ENCODE peak calls at places on chromosomes 11 and 22, in eight cellular contexts. B is uterus, N is right lobe of liver, Y is adrenal gland, H is prostate gland, D is A549, M is spleen, G is tibial nerve. Q is an unnamed sample.

GRCh38 chr11:125305346-125305745 is 140.8 kb downstream of the PKNOX2 start:
- DNase-seq in B (no peak), N (no peak), Y (no peak), H (no peak), D (no peak), M (no peak), G (no peak), Q (peak)

GRCh38 chr22:20258584-20259335 is 9.4 kb downstream of the RTN4R start:
- DNase-seq in B (no peak), N (no peak), Y (no peak), H (no peak), D (no peak), M (no peak), G (no peak), Q (no peak)

GRCh38 chr11:128666397-128666796 is 27.5 kb upstream of the FLI1 start:
- DNase-seq in B (no peak), N (no peak), Y (no peak), H (no peak), D (no peak), M (no peak), G (no peak), Q (no peak)

GRCh38 chr11:78039919-78040671 is 17.0 kb upstream of the KCTD14 start:
- DNase-seq in B (peak), N (peak), Y (peak), H (peak), D (peak), M (peak), G (peak), Q (peak)

GRCh38 chr22:21961886-21962654 is 9.4 kb upstream of the PPM1F start:
- DNase-seq in B (no peak), N (no peak), Y (peak), H (peak), D (no peak), M (no peak), G (no peak), Q (no peak)

GRCh38 chr11:67490727-67491065 is 7.9 kb downstream of the AIP start:
- DNase-seq in B (no peak), N (peak), Y (no peak), H (no peak), D (no peak), M (peak), G (no peak), Q (peak)

GRCh38 chr11:73306069-73306468 is 2.0 kb upstream of the ARHGEF17 start:
- DNase-seq in B (no peak), N (no peak), Y (no peak), H (no peak), D (peak), M (no peak), G (no peak), Q (no peak)

GRCh38 chr11:130124096-130124495 is 35.5 kb upstream of the ST14 start:
- DNase-seq in B (peak), N (peak), Y (peak), H (no peak), D (peak), M (peak), G (peak), Q (peak)

GRCh38 chr11:118003021-118003423 is 16.8 kb downstream of the IL10RA start:
- DNase-seq in B (no peak), N (no peak), Y (no peak), H (no peak), D (no peak), M (peak), G (no peak), Q (no peak)

GRCh38 chr11:46121328-46121723 is at the start of gene PHF21A:
- DNase-seq in B (peak), N (peak), Y (peak), H (peak), D (peak), M (peak), G (peak), Q (peak)

GRCh38 chr11:116519499-116519898 is 253.3 kb downstream of the BUD13 start:
- DNase-seq in B (no peak), N (no peak), Y (no peak), H (no peak), D (no peak), M (no peak), G (no peak), Q (no peak)

GRCh38 chr11:96277696-96278038 is 65.3 kb downstream of the MAML2 start:
- DNase-seq in B (no peak), N (no peak), Y (no peak), H (no peak), D (no peak), M (no peak), G (no peak), Q (no peak)

GRCh38 chr22:36022162-36022561 is 6.5 kb downstream of the RBFOX2 start:
- DNase-seq in B (no peak), N (no peak), Y (no peak), H (no peak), D (no peak), M (no peak), G (no peak), Q (no peak)

GRCh38 chr22:48141301-48141700 is 1378.9 kb downstream of the TBC1D22A start:
- DNase-seq in B (no peak), N (no peak), Y (no peak), H (no peak), D (no peak), M (no peak), G (no peak), Q (no peak)

GRCh38 chr11:101863361-101863760 is 51.4 kb upstream of the CEP126 start:
- DNase-seq in B (no peak), N (no peak), Y (no peak), H (no peak), D (no peak), M (no peak), G (no peak), Q (no peak)

GRCh38 chr11:121931121-121931520 is 184.9 kb downstream of the BLID start:
- DNase-seq in B (no peak), N (no peak), Y (no peak), H (no peak), D (no peak), M (no peak), G (no peak), Q (no peak)

GRCh38 chr11:47786373-47786772 is 19.2 kb upstream of the FNBP4 start:
- DNase-seq in B (no peak), N (no peak), Y (peak), H (no peak), D (no peak), M (no peak), G (no peak), Q (no peak)

DNA sequence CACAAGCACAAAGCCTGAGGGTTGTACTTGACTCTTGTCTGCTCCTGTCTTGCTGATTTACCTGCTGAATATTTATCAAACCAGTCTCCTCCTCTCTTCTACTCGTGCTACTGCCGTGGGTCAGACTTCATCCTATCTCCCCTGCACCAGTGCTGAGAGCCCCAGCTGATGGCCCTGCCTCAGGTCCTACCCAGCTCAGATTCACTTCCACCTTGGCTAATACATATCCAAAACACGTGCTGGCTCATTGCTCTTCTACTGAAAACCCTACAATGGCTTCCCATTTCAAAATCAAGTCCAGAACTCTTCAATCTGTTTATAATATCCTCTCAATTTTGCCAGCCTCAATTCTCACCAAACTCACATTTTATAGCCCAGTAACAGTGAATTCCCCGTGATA is 48.3 kb downstream of the RAB30 start:
- DNase-seq in B (no peak), N (no peak), Y (no peak), H (no peak), D (no peak), M (no peak), G (no peak), Q (no peak)
- TF ChIP-seq POLR2A in B (no peak), N (no peak), Y (no peak), H (no peak), D (no peak), M (no peak), G (no peak), Q (no peak)

DNA sequence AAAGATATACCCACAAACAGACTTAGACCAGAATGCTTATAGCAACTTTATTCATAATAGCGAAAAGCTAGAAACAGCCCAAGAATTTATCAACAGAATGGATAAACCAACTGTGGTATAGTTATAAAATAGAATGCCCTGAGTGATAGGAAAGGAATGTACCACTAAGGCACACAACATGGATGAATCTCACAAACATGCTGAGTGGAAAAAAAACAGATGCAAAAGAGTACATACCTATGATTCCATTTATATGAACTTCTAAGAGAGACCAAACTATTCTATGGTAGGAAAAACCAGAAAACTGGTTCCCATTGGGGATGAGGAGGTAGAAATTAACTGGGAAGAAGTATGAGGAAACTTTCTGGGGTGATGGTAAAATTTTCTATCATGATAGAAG is 40.4 kb upstream of the GRIK4 start:
- DNase-seq in B (no peak), N (no peak), Y (no peak), H (no peak), D (no peak), M (no peak), G (no peak), Q (no peak)
- TF ChIP-seq CTCF in B (no peak), N (no peak), Y (no peak), H (no peak), D (no peak), M (no peak), G (no peak), Q (no peak)

GRCh38 chr11:30091728-30092127 is 74.9 kb upstream of the KCNA4 start:
- DNase-seq in B (no peak), N (no peak), Y (no peak), H (no peak), D (no peak), M (no peak), G (no peak), Q (no peak)
- TF ChIP-seq POLR2A in B (no peak), N (no peak), Y (no peak), H (no peak), D (no peak), M (no peak), G (no peak), Q (no peak)

GRCh38 chr11:19508166-19508565 is 204.5 kb upstream of the NAV2 start:
- DNase-seq in B (no peak), N (peak), Y (peak), H (no peak), D (peak), M (no peak), G (no peak), Q (no peak)
- TF ChIP-seq CTCF in B (no peak), N (no peak), Y (no peak), H (no peak), D (no peak), M (no peak), G (no peak), Q (no peak)

DNA sequence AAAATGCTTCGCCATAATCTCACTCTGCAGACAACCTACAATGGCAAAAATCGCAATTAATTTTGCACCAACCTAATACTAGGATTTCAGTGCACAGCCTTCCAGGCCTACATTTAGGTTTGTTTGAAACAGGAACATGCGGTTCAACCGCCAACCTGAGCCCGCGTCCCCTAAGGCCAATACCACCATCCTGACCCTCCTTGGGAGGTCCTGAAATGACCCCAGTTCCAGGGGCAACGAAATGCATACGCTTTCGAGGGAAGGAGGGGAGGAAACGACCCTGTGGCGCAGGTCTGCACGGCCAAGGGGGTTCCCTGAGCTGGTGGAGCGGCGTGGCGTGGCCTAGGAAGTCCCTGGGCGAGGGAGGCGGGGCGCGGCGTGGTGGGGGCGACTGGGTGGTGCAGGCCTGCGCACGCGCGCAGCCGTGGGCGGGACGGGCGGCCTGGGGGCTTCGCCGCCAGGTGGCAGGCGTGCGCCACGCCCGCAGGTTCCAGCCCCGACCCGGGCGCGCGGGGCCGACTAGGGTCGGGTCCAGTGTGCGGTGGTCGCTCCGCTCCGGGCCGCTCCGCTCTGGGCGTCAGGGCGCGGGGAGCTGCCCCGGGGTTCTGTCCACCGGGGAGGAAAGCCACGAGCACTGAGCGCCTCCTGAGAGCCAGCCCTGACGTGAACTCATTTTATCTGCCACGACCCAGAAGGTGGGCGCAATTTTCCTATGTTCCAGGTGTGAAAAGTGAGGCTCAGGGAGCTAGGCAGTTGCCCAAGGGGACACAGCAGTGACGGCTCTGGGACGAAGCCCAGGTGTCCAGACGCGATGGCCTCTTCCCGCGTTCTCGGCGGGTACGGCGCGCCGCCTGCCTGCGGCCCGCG is 94.2 kb downstream of the SWAP70 start:
- DNase-seq in B (peak), N (peak), Y (peak), H (peak), D (peak), M (peak), G (peak), Q (peak)
- TF ChIP-seq POLR2A in B (peak), N (peak), Y (no peak), H (peak), D (peak), M (no peak), G (no peak), Q (no peak)

DNA sequence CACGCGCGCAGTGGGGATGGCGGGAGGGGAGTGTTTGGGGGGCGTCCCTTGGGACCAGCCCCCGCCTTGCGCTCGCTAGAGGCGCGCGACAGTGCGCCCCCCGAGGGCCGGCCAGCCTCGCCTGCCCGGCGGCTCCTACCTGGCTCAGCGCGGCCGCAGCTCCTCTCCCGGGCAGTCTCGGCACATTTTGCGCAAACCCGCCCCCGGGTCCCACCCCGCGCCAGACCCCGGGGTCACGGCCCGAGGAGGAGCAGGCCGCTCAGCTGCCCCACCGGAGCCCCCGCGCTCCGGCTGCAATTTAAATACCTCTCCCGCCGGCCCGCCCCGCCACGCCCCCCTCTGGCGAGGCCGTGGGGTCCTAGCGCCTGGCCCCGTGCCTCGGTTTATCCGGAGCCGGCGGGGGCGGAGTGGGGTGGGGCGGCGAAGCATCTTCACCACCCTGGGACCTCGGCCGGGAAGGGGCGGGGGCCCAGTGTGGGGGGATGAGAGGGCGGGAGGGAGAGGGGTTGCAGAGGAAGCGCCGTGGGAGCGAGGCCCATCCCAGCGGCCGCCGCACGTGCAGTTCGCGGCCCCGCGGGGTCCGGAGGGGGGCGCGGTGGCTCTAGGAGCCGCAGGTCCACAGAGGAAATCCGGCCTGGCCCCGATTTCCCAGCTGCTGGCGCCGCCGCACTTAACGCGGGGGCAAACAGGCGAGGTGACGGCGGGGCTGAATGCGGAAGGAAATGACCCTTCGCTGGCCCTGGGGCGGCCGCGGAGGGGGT is at the start of gene LRRC32:
- DNase-seq in B (peak), N (peak), Y (peak), H (no peak), D (no peak), M (peak), G (peak), Q (no peak)
- TF ChIP-seq CTCF in B (no peak), N (no peak), Y (no peak), H (no peak), D (no peak), M (no peak), G (no peak), Q (no peak)

GRCh38 chr11:65429069-65429681 is 6.6 kb downstream of the NEAT1 start:
- DNase-seq in B (peak), N (peak), Y (peak), H (peak), D (no peak), M (no peak), G (no peak), Q (peak)

GRCh38 chr11:65432133-65432650 is 9.6 kb downstream of the NEAT1 start:
- DNase-seq in B (no peak), N (no peak), Y (no peak), H (no peak), D (no peak), M (no peak), G (no peak), Q (no peak)

GRCh38 chr11:65429724-65430405 is 7.3 kb downstream of the NEAT1 start:
- DNase-seq in B (peak), N (peak), Y (peak), H (peak), D (no peak), M (peak), G (no peak), Q (peak)

GRCh38 chr11:65431452-65432132 is 9.0 kb downstream of the NEAT1 start:
- DNase-seq in B (no peak), N (no peak), Y (peak), H (no peak), D (no peak), M (no peak), G (no peak), Q (no peak)

DNA sequence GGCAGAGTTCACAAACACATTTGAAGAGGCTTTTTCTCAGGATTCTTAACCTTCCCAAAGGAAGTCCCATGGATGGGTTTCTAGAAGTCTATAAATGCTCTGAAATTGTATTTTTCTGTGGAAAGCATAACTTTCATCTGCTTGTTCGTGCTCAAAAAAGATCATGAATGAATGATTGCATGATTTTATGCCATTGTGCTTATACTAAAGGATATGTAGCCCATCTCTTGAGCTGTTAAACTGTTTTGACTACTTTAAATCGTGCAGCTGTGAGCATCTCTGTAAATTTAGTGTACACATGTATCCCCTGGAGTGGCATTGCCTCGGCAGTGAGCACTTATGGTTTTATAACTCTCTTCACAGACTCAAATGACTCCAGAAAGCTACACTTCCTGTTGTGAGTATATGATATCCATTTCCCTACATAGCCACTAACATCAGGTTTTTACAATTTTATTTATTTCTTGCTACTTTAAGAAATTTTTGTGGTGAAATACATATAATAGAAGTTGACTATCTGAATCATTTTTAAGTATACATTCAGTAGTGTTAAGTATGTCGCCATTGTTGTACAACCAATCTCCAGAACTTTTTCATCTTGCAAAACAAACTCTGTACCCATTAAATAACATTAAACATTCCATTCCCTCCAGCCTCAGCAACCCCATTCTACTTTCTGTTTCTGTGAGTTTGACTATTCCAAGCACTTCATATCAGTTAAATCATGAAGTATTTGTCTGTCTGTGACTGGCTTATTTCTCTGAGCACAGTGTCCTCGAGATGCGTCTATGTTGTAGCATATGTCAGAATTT is 8.0 kb downstream of the NEAT1 start:
- DNase-seq in B (peak), N (peak), Y (peak), H (peak), D (no peak), M (no peak), G (peak), Q (peak)
- TF ChIP-seq POLR2A in B (no peak), N (no peak), Y (no peak), H (no peak), D (no peak), M (no peak), G (no peak), Q (no peak)

DNA sequence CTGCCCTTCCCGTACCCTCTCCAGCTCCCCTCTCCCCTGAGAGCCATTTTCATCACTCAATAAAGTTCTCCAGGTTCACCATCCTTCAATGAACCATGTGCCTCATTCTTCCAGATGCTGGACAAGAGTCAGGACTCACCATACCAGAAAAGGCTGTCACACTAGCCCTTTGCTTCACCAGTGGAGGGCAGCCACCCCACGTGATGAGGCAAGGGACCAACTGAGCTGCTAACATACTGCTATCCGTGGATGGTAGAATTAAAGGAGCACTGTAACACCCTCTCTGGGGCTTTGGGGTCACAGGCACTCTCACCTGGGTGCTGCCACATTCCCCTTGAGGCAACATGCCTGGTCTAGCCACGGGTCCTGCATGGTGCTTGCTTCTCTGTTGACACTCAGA is 13.1 kb upstream of the OR5I1 start:
- DNase-seq in B (no peak), N (no peak), Y (no peak), H (no peak), D (no peak), M (no peak), G (no peak), Q (no peak)
- TF ChIP-seq CTCF in B (no peak), N (no peak), Y (no peak), H (no peak), D (no peak), M (no peak), G (no peak), Q (no peak)

GRCh38 chr11:65040520-65041205 is 347 bp upstream of the SAC3D1 start:
- DNase-seq in B (peak), N (peak), Y (peak), H (peak), D (peak), M (peak), G (peak), Q (peak)
- TF ChIP-seq POLR2A in B (peak), N (peak), Y (peak), H (peak), D (peak), M (peak), G (peak), Q (no peak)

DNA sequence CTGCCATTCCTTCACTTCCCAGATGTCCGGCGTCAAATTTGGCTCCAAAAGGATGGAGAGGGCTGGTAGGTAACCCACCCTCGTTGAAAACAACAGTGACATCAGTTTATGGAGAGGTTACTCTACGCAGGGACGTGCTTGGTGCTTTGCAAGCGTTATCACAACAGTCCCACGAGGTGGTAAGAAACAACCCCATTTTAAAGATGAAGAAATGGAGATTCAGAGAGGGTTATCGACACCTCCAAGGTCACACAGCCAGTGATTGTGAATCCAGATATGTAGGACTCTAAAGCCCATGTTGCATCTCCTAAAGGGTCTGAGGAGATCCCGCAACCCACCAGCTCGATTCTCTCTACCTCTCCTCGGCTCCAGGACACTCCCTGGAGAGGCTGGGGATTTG is 773 bp downstream of the MIAT start:
- DNase-seq in B (no peak), N (no peak), Y (no peak), H (no peak), D (no peak), M (no peak), G (no peak), Q (no peak)
- TF ChIP-seq CTCF in B (no peak), N (no peak), Y (no peak), H (no peak), D (no peak), M (no peak), G (no peak), Q (no peak)